ENCODE peak calls at places on chromosomes 11 and 22, in eight cellular contexts. One of them, this sample, is unnamed.

GRCh38 chr22:44289429-44290171 is 23.2 kb downstream of the SHISAL1 start:
- DNase-seq in HCT116: no peak
- DNase-seq in GM12878: no peak
- DNase-seq in H1: no peak
- DNase-seq in K562: no peak
- DNase-seq in GM23338: no peak
- DNase-seq in endothelial cell of umbilical vein: no peak
- DNase-seq in HepG2: no peak
- DNase-seq in this sample: no peak

GRCh38 chr22:44924098-44924497 is 85.7 kb downstream of the PHF21B start:
- DNase-seq in HCT116: no peak
- DNase-seq in GM12878: no peak
- DNase-seq in H1: no peak
- DNase-seq in K562: no peak
- DNase-seq in GM23338: no peak
- DNase-seq in endothelial cell of umbilical vein: no peak
- DNase-seq in HepG2: no peak
- DNase-seq in this sample: no peak

GRCh38 chr11:15875393-15875792 is 481.0 kb downstream of the SOX6 start:
- DNase-seq in HCT116: no peak
- DNase-seq in GM12878: no peak
- DNase-seq in H1: no peak
- DNase-seq in K562: no peak
- DNase-seq in GM23338: no peak
- DNase-seq in endothelial cell of umbilical vein: no peak
- DNase-seq in HepG2: no peak
- DNase-seq in this sample: no peak

GRCh38 chr11:1953489-1954284 is 6.6 kb downstream of the MRPL23 start:
- DNase-seq in HCT116: no peak
- DNase-seq in GM12878: no peak
- DNase-seq in H1: no peak
- DNase-seq in K562: no peak
- DNase-seq in GM23338: no peak
- DNase-seq in endothelial cell of umbilical vein: no peak
- DNase-seq in HepG2: no peak
- DNase-seq in this sample: no peak

GRCh38 chr22:37059876-37060449 is 8.4 kb downstream of the KCTD17 start:
- DNase-seq in HCT116: no peak
- DNase-seq in GM12878: no peak
- DNase-seq in H1: no peak
- DNase-seq in K562: no peak
- DNase-seq in GM23338: no peak
- DNase-seq in endothelial cell of umbilical vein: no peak
- DNase-seq in HepG2: no peak
- DNase-seq in this sample: no peak

GRCh38 chr22:19988331-19988808 is 28.3 kb downstream of the ARVCF start:
- DNase-seq in HCT116: no peak
- DNase-seq in GM12878: no peak
- DNase-seq in H1: no peak
- DNase-seq in K562: no peak
- DNase-seq in GM23338: no peak
- DNase-seq in endothelial cell of umbilical vein: no peak
- DNase-seq in HepG2: no peak
- DNase-seq in this sample: no peak

GRCh38 chr11:114921697-114922096 is 243.4 kb downstream of the NXPE2 start:
- DNase-seq in HCT116: no peak
- DNase-seq in GM12878: no peak
- DNase-seq in H1: no peak
- DNase-seq in K562: no peak
- DNase-seq in GM23338: no peak
- DNase-seq in endothelial cell of umbilical vein: no peak
- DNase-seq in HepG2: no peak
- DNase-seq in this sample: no peak

GRCh38 chr22:23054531-23055257 is 15.6 kb upstream of the GNAZ start:
- DNase-seq in HCT116: no peak
- DNase-seq in GM12878: peak; percentile 55
- DNase-seq in H1: no peak
- DNase-seq in K562: no peak
- DNase-seq in GM23338: no peak
- DNase-seq in endothelial cell of umbilical vein: no peak
- DNase-seq in HepG2: no peak
- DNase-seq in this sample: no peak

GRCh38 chr11:46364791-46365190 is 16.7 kb upstream of the MDK start:
- DNase-seq in HCT116: no peak
- DNase-seq in GM12878: no peak
- DNase-seq in H1: no peak
- DNase-seq in K562: no peak
- DNase-seq in GM23338: no peak
- DNase-seq in endothelial cell of umbilical vein: no peak
- DNase-seq in HepG2: no peak
- DNase-seq in this sample: no peak

GRCh38 chr22:46085831-46086576 is 64.3 kb upstream of the PPARA start:
- DNase-seq in HCT116: peak; percentile 69
- DNase-seq in GM12878: no peak
- DNase-seq in H1: no peak
- DNase-seq in K562: peak; percentile 86
- DNase-seq in GM23338: no peak
- DNase-seq in endothelial cell of umbilical vein: no peak
- DNase-seq in HepG2: no peak
- DNase-seq in this sample: no peak

GRCh38 chr11:19698493-19699292 is 13.9 kb upstream of the NAV2 start:
- DNase-seq in HCT116: no peak
- DNase-seq in GM12878: no peak
- DNase-seq in H1: no peak
- DNase-seq in K562: no peak
- DNase-seq in GM23338: no peak
- DNase-seq in endothelial cell of umbilical vein: no peak
- DNase-seq in HepG2: no peak
- DNase-seq in this sample: no peak

GRCh38 chr22:29062286-29062949 is 787 bp upstream of the C22orf31 start:
- DNase-seq in HCT116: no peak
- DNase-seq in GM12878: no peak
- DNase-seq in H1: no peak
- DNase-seq in K562: no peak
- DNase-seq in GM23338: peak; percentile 69
- DNase-seq in endothelial cell of umbilical vein: no peak
- DNase-seq in HepG2: peak; percentile 73
- DNase-seq in this sample: no peak

GRCh38 chr22:28984482-28985158 is 77.0 kb downstream of the C22orf31 start:
- DNase-seq in HCT116: no peak
- DNase-seq in GM12878: no peak
- DNase-seq in H1: no peak
- DNase-seq in K562: no peak
- DNase-seq in GM23338: no peak
- DNase-seq in endothelial cell of umbilical vein: no peak
- DNase-seq in HepG2: no peak
- DNase-seq in this sample: no peak

DNA sequence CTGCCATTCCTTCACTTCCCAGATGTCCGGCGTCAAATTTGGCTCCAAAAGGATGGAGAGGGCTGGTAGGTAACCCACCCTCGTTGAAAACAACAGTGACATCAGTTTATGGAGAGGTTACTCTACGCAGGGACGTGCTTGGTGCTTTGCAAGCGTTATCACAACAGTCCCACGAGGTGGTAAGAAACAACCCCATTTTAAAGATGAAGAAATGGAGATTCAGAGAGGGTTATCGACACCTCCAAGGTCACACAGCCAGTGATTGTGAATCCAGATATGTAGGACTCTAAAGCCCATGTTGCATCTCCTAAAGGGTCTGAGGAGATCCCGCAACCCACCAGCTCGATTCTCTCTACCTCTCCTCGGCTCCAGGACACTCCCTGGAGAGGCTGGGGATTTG is 773 bp downstream of the MIAT start:
- DNase-seq in HCT116: no peak
- DNase-seq in GM12878: no peak
- DNase-seq in H1: no peak
- DNase-seq in K562: no peak
- DNase-seq in GM23338: no peak
- DNase-seq in endothelial cell of umbilical vein: no peak
- DNase-seq in HepG2: no peak
- DNase-seq in this sample: no peak
- TF ChIP-seq POLR2AphosphoS5 in HCT116: no peak
- TF ChIP-seq POLR2AphosphoS5 in GM12878: no peak
- TF ChIP-seq POLR2AphosphoS5 in H1: no peak
- TF ChIP-seq POLR2AphosphoS5 in K562: no peak
- TF ChIP-seq POLR2AphosphoS5 in GM23338: no peak
- TF ChIP-seq POLR2AphosphoS5 in endothelial cell of umbilical vein: no peak
- TF ChIP-seq POLR2AphosphoS5 in HepG2: no peak
- TF ChIP-seq POLR2AphosphoS5 in this sample: no peak

DNA sequence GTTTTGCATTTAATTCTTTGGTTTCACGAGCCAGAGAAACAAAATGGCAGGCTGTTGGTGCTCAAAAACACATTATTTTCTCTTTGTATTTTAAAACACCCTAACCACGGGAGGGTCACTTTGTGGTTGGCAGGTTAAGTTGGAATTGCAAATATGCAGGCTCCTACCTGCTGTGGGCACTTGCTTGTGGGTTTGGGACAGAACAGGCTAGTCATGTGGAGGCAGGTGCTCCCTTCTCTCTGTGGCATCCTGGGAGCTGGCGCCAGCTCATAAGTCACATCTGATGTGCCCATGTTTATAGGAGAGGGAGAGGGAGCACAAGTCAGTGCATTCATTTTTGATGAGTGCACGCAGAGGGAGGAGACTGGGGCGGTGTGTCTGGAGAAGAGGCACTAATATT is 146.0 kb downstream of the CEP164 start:
- DNase-seq in HCT116: no peak
- DNase-seq in GM12878: no peak
- DNase-seq in H1: peak; percentile 19
- DNase-seq in K562: no peak
- DNase-seq in GM23338: peak; percentile 38
- DNase-seq in endothelial cell of umbilical vein: no peak
- DNase-seq in HepG2: no peak
- DNase-seq in this sample: no peak
- H3K27ac ChIP-seq in HCT116: no peak overlapping the region
- H3K27ac ChIP-seq in GM12878: no peak overlapping the region
- H3K27ac ChIP-seq in H1: no peak overlapping the region
- H3K27ac ChIP-seq in K562: no peak overlapping the region
- H3K27ac ChIP-seq in GM23338: no peak overlapping the region
- H3K27ac ChIP-seq in endothelial cell of umbilical vein: no peak overlapping the region
- H3K27ac ChIP-seq in HepG2: no peak overlapping the region
- H3K27ac ChIP-seq in this sample: no peak overlapping the region

GRCh38 chr22:38080847-38081635 is 2.9 kb downstream of the SLC16A8 start:
- DNase-seq in HCT116: no peak
- DNase-seq in GM12878: no peak
- DNase-seq in H1: no peak
- DNase-seq in K562: no peak
- DNase-seq in GM23338: peak; percentile 84
- DNase-seq in endothelial cell of umbilical vein: peak; percentile 43
- DNase-seq in HepG2: no peak
- DNase-seq in this sample: no peak
- TF ChIP-seq EZH2 in HCT116: no peak
- TF ChIP-seq EZH2 in GM12878: no peak
- TF ChIP-seq EZH2 in H1: peak; percentile 54
- TF ChIP-seq EZH2 in K562: no peak
- TF ChIP-seq EZH2 in GM23338: no peak
- TF ChIP-seq EZH2 in endothelial cell of umbilical vein: peak; percentile 38
- TF ChIP-seq EZH2 in HepG2: no peak
- TF ChIP-seq EZH2 in this sample: no peak

GRCh38 chr11:43924112-43924855 is 18.2 kb upstream of the C11orf96 start:
- DNase-seq in HCT116: no peak
- DNase-seq in GM12878: no peak
- DNase-seq in H1: no peak
- DNase-seq in K562: no peak
- DNase-seq in GM23338: peak; percentile 53
- DNase-seq in endothelial cell of umbilical vein: no peak
- DNase-seq in HepG2: no peak
- DNase-seq in this sample: no peak

GRCh38 chr11:43921561-43922294 is 20.7 kb upstream of the C11orf96 start:
- DNase-seq in HCT116: no peak
- DNase-seq in GM12878: no peak
- DNase-seq in H1: no peak
- DNase-seq in K562: no peak
- DNase-seq in GM23338: no peak
- DNase-seq in endothelial cell of umbilical vein: no peak
- DNase-seq in HepG2: no peak
- DNase-seq in this sample: no peak

GRCh38 chr11:43923327-43924111 is 18.9 kb upstream of the C11orf96 start:
- DNase-seq in HCT116: no peak
- DNase-seq in GM12878: no peak
- DNase-seq in H1: no peak
- DNase-seq in K562: no peak
- DNase-seq in GM23338: no peak
- DNase-seq in endothelial cell of umbilical vein: peak; percentile 86
- DNase-seq in HepG2: no peak
- DNase-seq in this sample: no peak

GRCh38 chr11:43922295-43922648 is 20.2 kb upstream of the C11orf96 start:
- DNase-seq in HCT116: no peak
- DNase-seq in GM12878: no peak
- DNase-seq in H1: no peak
- DNase-seq in K562: no peak
- DNase-seq in GM23338: no peak
- DNase-seq in endothelial cell of umbilical vein: no peak
- DNase-seq in HepG2: no peak
- DNase-seq in this sample: no peak

GRCh38 chr11:43922974-43923326 is 19.5 kb upstream of the C11orf96 start:
- DNase-seq in HCT116: no peak
- DNase-seq in GM12878: no peak
- DNase-seq in H1: no peak
- DNase-seq in K562: no peak
- DNase-seq in GM23338: no peak
- DNase-seq in endothelial cell of umbilical vein: no peak
- DNase-seq in HepG2: no peak
- DNase-seq in this sample: no peak
- TF ChIP-seq POLR2AphosphoS5 in HCT116: no peak
- TF ChIP-seq POLR2AphosphoS5 in GM12878: no peak
- TF ChIP-seq POLR2AphosphoS5 in H1: no peak
- TF ChIP-seq POLR2AphosphoS5 in K562: no peak
- TF ChIP-seq POLR2AphosphoS5 in GM23338: no peak
- TF ChIP-seq POLR2AphosphoS5 in endothelial cell of umbilical vein: no peak
- TF ChIP-seq POLR2AphosphoS5 in HepG2: no peak
- TF ChIP-seq POLR2AphosphoS5 in this sample: no peak

GRCh38 chr11:954392-955144 is 28.9 kb downstream of the AP2A2 start:
- DNase-seq in HCT116: no peak
- DNase-seq in GM12878: no peak
- DNase-seq in H1: no peak
- DNase-seq in K562: no peak
- DNase-seq in GM23338: no peak
- DNase-seq in endothelial cell of umbilical vein: no peak
- DNase-seq in HepG2: no peak
- DNase-seq in this sample: no peak

GRCh38 chr11:951507-951906 is 25.8 kb downstream of the AP2A2 start:
- DNase-seq in HCT116: no peak
- DNase-seq in GM12878: no peak
- DNase-seq in H1: no peak
- DNase-seq in K562: no peak
- DNase-seq in GM23338: no peak
- DNase-seq in endothelial cell of umbilical vein: no peak
- DNase-seq in HepG2: no peak
- DNase-seq in this sample: no peak

GRCh38 chr11:953513-953912 is 27.8 kb downstream of the AP2A2 start:
- DNase-seq in HCT116: no peak
- DNase-seq in GM12878: no peak
- DNase-seq in H1: no peak
- DNase-seq in K562: no peak
- DNase-seq in GM23338: no peak
- DNase-seq in endothelial cell of umbilical vein: no peak
- DNase-seq in HepG2: peak; percentile 33
- DNase-seq in this sample: no peak

GRCh38 chr11:955154-956049 is 29.7 kb downstream of the AP2A2 start:
- DNase-seq in HCT116: no peak
- DNase-seq in GM12878: no peak
- DNase-seq in H1: no peak
- DNase-seq in K562: no peak
- DNase-seq in GM23338: no peak
- DNase-seq in endothelial cell of umbilical vein: no peak
- DNase-seq in HepG2: no peak
- DNase-seq in this sample: no peak

GRCh38 chr11:952406-953385 is 27.0 kb downstream of the AP2A2 start:
- DNase-seq in HCT116: no peak
- DNase-seq in GM12878: no peak
- DNase-seq in H1: no peak
- DNase-seq in K562: no peak
- DNase-seq in GM23338: no peak
- DNase-seq in endothelial cell of umbilical vein: no peak
- DNase-seq in HepG2: peak; percentile 99
- DNase-seq in this sample: no peak
- H3K27ac ChIP-seq in HCT116: no peak overlapping the region
- H3K27ac ChIP-seq in GM12878: no peak overlapping the region
- H3K27ac ChIP-seq in H1: no peak overlapping the region
- H3K27ac ChIP-seq in K562: no peak overlapping the region
- H3K27ac ChIP-seq in GM23338: peak overlapping the region; percentile 81
- H3K27ac ChIP-seq in endothelial cell of umbilical vein: no peak overlapping the region
- H3K27ac ChIP-seq in HepG2: peak overlapping the region; percentile 95
- H3K27ac ChIP-seq in this sample: peak overlapping the region; percentile 0

This sample was measured in SK-N-MC.